ENCODE peak calls at places on chromosomes 4 and X, in ten cellular contexts. R is ascending aorta, C is endodermal cell, V is A549, E is colonic mucosa, Q is fibroblast of mammary gland, X is psoas muscle, N is bronchial epithelial cell, T is GM12878, A is suprapubic skin. K is an unnamed sample.

GRCh38 chrX:20412871-20413486 is 146.3 kb upstream of the RPS6KA3 start:
- DNase-seq in R (peak), C (no peak), V (no peak), E (no peak), Q (no peak), X (no peak), N (no peak), T (no peak), A (no peak), K (no peak)

GRCh38 chr4:29927895-29928294 is 792.3 kb upstream of the PCDH7 start:
- DNase-seq in R (no peak), C (peak), V (no peak), E (no peak), Q (no peak), X (no peak), N (no peak), T (no peak), A (no peak), K (no peak)

GRCh38 chr4:99816611-99817309 is at the start of gene DAPP1:
- DNase-seq in R (peak), C (peak), V (no peak), E (peak), Q (no peak), X (no peak), N (peak), T (peak), A (peak), K (peak)

GRCh38 chr4:186472948-186473347 is 82.4 kb downstream of the MTNR1A start:
- DNase-seq in R (no peak), C (peak), V (peak), E (no peak), Q (peak), X (no peak), N (peak), T (no peak), A (no peak), K (no peak)

GRCh38 chrX:29652484-29652883 is 562.9 kb upstream of the MAGEB2 start:
- DNase-seq in R (no peak), C (no peak), V (no peak), E (no peak), Q (peak), X (no peak), N (peak), T (no peak), A (no peak), K (no peak)

GRCh38 chr4:137375111-137375850 is 157.0 kb downstream of the PCDH18 start:
- DNase-seq in R (no peak), C (no peak), V (no peak), E (no peak), Q (peak), X (no peak), N (no peak), T (no peak), A (no peak), K (no peak)

GRCh38 chrX:153794897-153795816 is 689 bp downstream of the SSR4 start:
- DNase-seq in R (peak), C (no peak), V (peak), E (no peak), Q (peak), X (no peak), N (no peak), T (no peak), A (no peak), K (no peak)

GRCh38 chr4:48109413-48110263 is 24.4 kb downstream of the TXK start:
- DNase-seq in R (no peak), C (peak), V (peak), E (peak), Q (peak), X (no peak), N (peak), T (no peak), A (no peak), K (no peak)

GRCh38 chr4:56981795-56982201 is 3.1 kb downstream of the POLR2B start:
- DNase-seq in R (no peak), C (no peak), V (no peak), E (no peak), Q (no peak), X (no peak), N (peak), T (no peak), A (no peak), K (no peak)

GRCh38 chr4:39932776-39933402 is 44.8 kb downstream of the PDS5A start:
- DNase-seq in R (no peak), C (no peak), V (no peak), E (no peak), Q (no peak), X (no peak), N (no peak), T (no peak), A (no peak), K (no peak)

GRCh38 chr4:121952290-121952689 is 430 bp upstream of the TRPC3 start:
- DNase-seq in R (no peak), C (no peak), V (no peak), E (no peak), Q (no peak), X (no peak), N (no peak), T (no peak), A (no peak), K (no peak)

GRCh38 chr4:102799816-102800215 is 27.5 kb downstream of the UBE2D3 start:
- DNase-seq in R (no peak), C (no peak), V (no peak), E (no peak), Q (peak), X (no peak), N (no peak), T (no peak), A (no peak), K (no peak)

GRCh38 chr4:72670521-72670920 is 101.5 kb upstream of the ADAMTS3 start:
- DNase-seq in R (no peak), C (no peak), V (no peak), E (no peak), Q (no peak), X (no peak), N (no peak), T (no peak), A (no peak), K (no peak)

GRCh38 chr4:64495948-64496347 is 86.7 kb upstream of the TECRL start:
- DNase-seq in R (no peak), C (no peak), V (no peak), E (no peak), Q (no peak), X (no peak), N (no peak), T (no peak), A (no peak), K (no peak)

GRCh38 chrX:153226344-153227190 is 47.5 kb downstream of the MAGEA1 start:
- DNase-seq in R (no peak), C (peak), V (peak), E (peak), Q (peak), X (peak), N (peak), T (no peak), A (no peak), K (no peak)

GRCh38 chr4:95507147-95507546 is 41.6 kb downstream of the UNC5C start:
- DNase-seq in R (no peak), C (no peak), V (no peak), E (no peak), Q (no peak), X (no peak), N (peak), T (no peak), A (no peak), K (no peak)

GRCh38 chrX:56729152-56729557 is at the start of gene NBDY:
- DNase-seq in R (peak), C (peak), V (peak), E (peak), Q (peak), X (peak), N (peak), T (no peak), A (no peak), K (peak)

GRCh38 chrX:150269613-150270254 is 93.4 kb upstream of the MAMLD1 start:
- DNase-seq in R (no peak), C (no peak), V (peak), E (no peak), Q (peak), X (no peak), N (no peak), T (no peak), A (no peak), K (no peak)

DNA sequence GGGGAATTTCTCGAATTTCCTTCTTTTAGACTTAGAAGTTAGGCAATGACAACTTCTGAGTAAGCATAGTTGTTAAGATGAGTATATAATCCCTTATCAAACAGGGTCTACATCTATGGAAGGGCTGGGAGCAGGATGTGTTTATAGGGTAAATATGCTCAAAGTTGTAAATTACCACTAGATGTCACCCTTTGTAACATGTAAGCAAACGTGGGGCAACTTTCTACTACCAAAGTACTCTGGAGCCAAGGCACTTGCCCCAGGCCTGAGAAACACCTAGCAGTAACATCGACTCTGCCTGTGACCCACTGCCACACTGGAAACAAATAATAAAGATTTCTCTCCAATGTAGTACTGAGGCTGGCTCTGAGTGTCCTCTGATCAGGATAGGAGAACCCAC is 444.6 kb downstream of the IQCM start:
- DNase-seq in R (no peak), C (peak), V (peak), E (peak), Q (peak), X (no peak), N (peak), T (no peak), A (no peak), K (no peak)
- TF ChIP-seq CTCF in R (peak), C (peak), V (peak), E (peak), Q (peak), X (peak), N (peak), T (peak), A (no peak), K (no peak)

GRCh38 chr4:60865238-60865637 is 334.9 kb upstream of the ADGRL3 start:
- DNase-seq in R (no peak), C (peak), V (no peak), E (no peak), Q (no peak), X (no peak), N (no peak), T (no peak), A (no peak), K (no peak)
- TF ChIP-seq CTCF in R (peak), C (peak), V (no peak), E (no peak), Q (no peak), X (no peak), N (peak), T (no peak), A (no peak), K (no peak)

GRCh38 chr4:78627046-78627965 is 75.7 kb downstream of the ANXA3 start:
- DNase-seq in R (no peak), C (no peak), V (no peak), E (no peak), Q (no peak), X (no peak), N (peak), T (no peak), A (no peak), K (no peak)
- TF ChIP-seq CTCF in R (no peak), C (no peak), V (no peak), E (no peak), Q (no peak), X (no peak), N (no peak), T (no peak), A (no peak), K (no peak)

GRCh38 chrX:63932907-63933306 is 147.9 kb upstream of the ARHGEF9 start:
- DNase-seq in R (no peak), C (no peak), V (no peak), E (no peak), Q (no peak), X (no peak), N (no peak), T (no peak), A (no peak), K (no peak)

GRCh38 chrX:63932006-63932405 is 147.0 kb upstream of the ARHGEF9 start:
- DNase-seq in R (no peak), C (no peak), V (no peak), E (no peak), Q (no peak), X (no peak), N (no peak), T (no peak), A (no peak), K (no peak)

GRCh38 chrX:63929608-63930007 is 144.6 kb upstream of the ARHGEF9 start:
- DNase-seq in R (no peak), C (no peak), V (no peak), E (no peak), Q (no peak), X (no peak), N (no peak), T (no peak), A (no peak), K (no peak)

GRCh38 chrX:63934160-63934559 is 149.1 kb upstream of the ARHGEF9 start:
- DNase-seq in R (no peak), C (peak), V (no peak), E (no peak), Q (no peak), X (no peak), N (no peak), T (no peak), A (no peak), K (no peak)

DNA sequence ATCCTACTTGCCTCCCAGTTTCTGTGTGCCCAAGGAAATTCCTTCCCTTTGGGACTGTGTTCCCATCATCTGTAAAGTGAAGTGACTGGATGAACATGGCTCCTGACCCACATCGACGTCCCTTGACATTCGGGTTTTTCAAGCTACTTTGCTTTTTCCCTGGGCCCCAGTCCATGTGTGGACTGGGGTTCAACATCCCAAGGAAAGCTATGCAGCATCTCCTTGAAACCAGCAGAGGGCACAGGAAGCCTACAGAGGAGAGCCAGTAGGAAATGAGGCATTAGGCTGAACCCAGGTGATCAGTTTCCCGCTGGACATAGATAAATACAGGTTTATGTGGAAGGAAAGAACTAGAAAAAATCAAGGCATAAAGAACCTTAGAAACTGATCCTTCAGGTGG is 145.1 kb upstream of the ARHGEF9 start:
- DNase-seq in R (no peak), C (peak), V (peak), E (no peak), Q (peak), X (no peak), N (no peak), T (no peak), A (no peak), K (no peak)
- TF ChIP-seq CTCF in R (peak), C (peak), V (peak), E (no peak), Q (peak), X (no peak), N (peak), T (no peak), A (no peak), K (no peak)

DNA sequence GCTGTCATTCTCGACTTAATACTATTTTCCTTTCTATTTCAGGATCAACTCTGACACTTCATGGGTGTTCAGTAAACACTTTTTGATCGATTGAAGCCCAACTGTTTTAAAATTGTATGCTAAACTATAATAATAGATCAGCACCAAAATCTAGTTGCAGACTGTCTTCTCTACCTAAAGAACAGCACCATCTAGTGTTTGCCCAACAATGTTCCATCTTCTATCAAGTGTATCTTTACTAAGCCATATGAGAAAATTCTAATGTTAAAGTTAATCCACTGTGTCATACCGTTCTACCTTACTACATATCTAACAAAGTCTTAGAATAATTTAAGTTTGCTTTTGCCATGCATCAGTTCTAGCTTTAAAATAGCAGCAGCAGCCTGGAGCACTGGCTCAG is 113.0 kb upstream of the PRDX4 start:
- DNase-seq in R (no peak), C (no peak), V (peak), E (no peak), Q (peak), X (no peak), N (peak), T (no peak), A (no peak), K (no peak)
- TF ChIP-seq CTCF in R (peak), C (peak), V (peak), E (peak), Q (peak), X (peak), N (peak), T (peak), A (no peak), K (no peak)

DNA sequence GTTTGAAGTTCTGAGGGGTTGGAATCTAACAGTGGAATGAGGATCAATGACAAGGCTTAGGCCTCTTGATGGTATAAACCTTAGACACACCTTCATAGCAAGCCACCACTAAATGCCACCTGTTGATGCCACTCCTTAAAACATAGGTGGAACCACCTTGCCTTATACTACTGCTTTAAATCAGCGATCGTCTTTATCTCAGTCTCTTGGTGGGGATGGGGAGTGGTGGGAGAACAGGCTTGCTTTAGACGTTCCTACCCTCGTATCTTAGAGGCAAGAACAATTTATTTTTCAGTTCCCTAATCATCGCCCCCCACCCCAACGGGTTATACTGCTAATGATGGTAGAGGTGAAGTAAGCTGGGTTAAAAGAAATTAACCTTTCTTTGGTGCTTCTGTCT is 1.3 kb downstream of the RAB33B start:
- DNase-seq in R (no peak), C (no peak), V (no peak), E (peak), Q (no peak), X (no peak), N (no peak), T (no peak), A (no peak), K (no peak)
- TF ChIP-seq CTCF in R (no peak), C (no peak), V (no peak), E (no peak), Q (no peak), X (no peak), N (no peak), T (no peak), A (no peak), K (no peak)

DNA sequence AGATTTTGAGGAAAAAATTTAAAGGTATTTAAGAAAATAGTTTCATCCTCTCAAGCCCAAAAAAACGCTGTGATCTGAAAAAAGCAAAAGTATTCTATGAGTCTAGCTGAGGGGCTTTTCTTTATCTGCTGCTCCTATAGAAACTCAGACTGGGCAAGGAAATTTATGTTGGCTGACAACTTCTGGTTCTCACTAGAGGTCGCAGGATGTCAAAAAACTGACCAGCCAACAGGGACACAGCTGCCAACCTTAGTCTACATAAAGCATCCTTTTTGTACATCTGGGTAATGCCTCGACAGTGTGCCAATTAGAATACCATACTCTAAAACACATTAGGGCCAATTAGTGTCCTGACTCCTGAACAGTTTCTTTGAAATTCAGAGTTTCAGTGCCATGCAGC is 8.8 kb upstream of the TLL1 start:
- DNase-seq in R (no peak), C (no peak), V (peak), E (no peak), Q (no peak), X (no peak), N (no peak), T (no peak), A (no peak), K (no peak)
- TF ChIP-seq CTCF in R (no peak), C (peak), V (peak), E (no peak), Q (no peak), X (no peak), N (no peak), T (no peak), A (no peak), K (no peak)

GRCh38 chrX:83759872-83760271 is 101.1 kb upstream of the CYLC1 start:
- DNase-seq in R (no peak), C (no peak), V (peak), E (no peak), Q (peak), X (no peak), N (peak), T (no peak), A (no peak), K (no peak)
- TF ChIP-seq CTCF in R (peak), C (peak), V (peak), E (no peak), Q (peak), X (peak), N (peak), T (peak), A (no peak), K (no peak)

K was measured in lower leg skin.